ENCODE peak calls at places on chromosomes 13 and 19, in four cellular contexts. One of them, this sample, is unnamed.

GRCh38 chr13:50127017-50127725 is 111.9 kb downstream of the KCNRG start:
- DNase-seq in pancreas: peak; percentile 42
- DNase-seq in stomach: peak; percentile 50
- DNase-seq in dorsolateral prefrontal cortex: no peak
- DNase-seq in this sample: no peak

GRCh38 chr13:41960700-41961697 is at the start of gene VWA8:
- DNase-seq in pancreas: peak; percentile 85
- DNase-seq in stomach: peak; percentile 85
- DNase-seq in dorsolateral prefrontal cortex: peak; percentile 76
- DNase-seq in this sample: peak; percentile 72

GRCh38 chr19:17872251-17873001 is 681 bp downstream of the SLC5A5 start:
- DNase-seq in pancreas: no peak
- DNase-seq in stomach: no peak
- DNase-seq in dorsolateral prefrontal cortex: no peak
- DNase-seq in this sample: no peak

GRCh38 chr19:1837625-1838105 is 10.6 kb downstream of the REXO1 start:
- DNase-seq in pancreas: peak; percentile 58
- DNase-seq in stomach: peak; percentile 48
- DNase-seq in dorsolateral prefrontal cortex: no peak
- DNase-seq in this sample: peak; percentile 53

GRCh38 chr13:79485014-79485441 is 4.1 kb downstream of the NDFIP2 start:
- DNase-seq in pancreas: no peak
- DNase-seq in stomach: peak; percentile 59
- DNase-seq in dorsolateral prefrontal cortex: no peak
- DNase-seq in this sample: peak; percentile 70

GRCh38 chr13:99796175-99796819 is 175.3 kb downstream of the ZIC5 start:
- DNase-seq in pancreas: no peak
- DNase-seq in stomach: no peak
- DNase-seq in dorsolateral prefrontal cortex: no peak
- DNase-seq in this sample: peak; percentile 44

GRCh38 chr19:17260842-17261325 is 3.7 kb downstream of the USHBP1 start:
- DNase-seq in pancreas: peak; percentile 92
- DNase-seq in stomach: peak; percentile 91
- DNase-seq in dorsolateral prefrontal cortex: peak; percentile 57
- DNase-seq in this sample: peak; percentile 94

GRCh38 chr13:84607614-84608013 is 725.3 kb upstream of the SLITRK1 start:
- DNase-seq in pancreas: no peak
- DNase-seq in stomach: no peak
- DNase-seq in dorsolateral prefrontal cortex: no peak
- DNase-seq in this sample: peak; percentile 17

GRCh38 chr19:33125929-33126388 is 6.0 kb upstream of the WDR88 start:
- DNase-seq in pancreas: peak; percentile 37
- DNase-seq in stomach: peak; percentile 54
- DNase-seq in dorsolateral prefrontal cortex: peak; percentile 46
- DNase-seq in this sample: peak; percentile 75

GRCh38 chr13:39874331-39875055 is 219.0 kb downstream of the COG6 start:
- DNase-seq in pancreas: no peak
- DNase-seq in stomach: no peak
- DNase-seq in dorsolateral prefrontal cortex: no peak
- DNase-seq in this sample: no peak

GRCh38 chr13:39877134-39877533 is 221.7 kb downstream of the COG6 start:
- DNase-seq in pancreas: no peak
- DNase-seq in stomach: no peak
- DNase-seq in dorsolateral prefrontal cortex: no peak
- DNase-seq in this sample: no peak

GRCh38 chr13:39875583-39875982 is 220.1 kb downstream of the COG6 start:
- DNase-seq in pancreas: no peak
- DNase-seq in stomach: no peak
- DNase-seq in dorsolateral prefrontal cortex: no peak
- DNase-seq in this sample: no peak

GRCh38 chr13:39876258-39876657 is 220.8 kb downstream of the COG6 start:
- DNase-seq in pancreas: no peak
- DNase-seq in stomach: no peak
- DNase-seq in dorsolateral prefrontal cortex: no peak
- DNase-seq in this sample: peak; percentile 32

GRCh38 chr13:39875111-39875510 is 219.6 kb downstream of the COG6 start:
- DNase-seq in pancreas: no peak
- DNase-seq in stomach: no peak
- DNase-seq in dorsolateral prefrontal cortex: no peak
- DNase-seq in this sample: no peak
- H3K27ac ChIP-seq in pancreas: no peak overlapping the region
- H3K27ac ChIP-seq in stomach: no peak overlapping the region
- H3K27ac ChIP-seq in dorsolateral prefrontal cortex: no peak overlapping the region
- H3K27ac ChIP-seq in this sample: no peak overlapping the region

GRCh38 chr13:24381539-24382265 is 72.3 kb downstream of the C1QTNF9 start:
- DNase-seq in pancreas: no peak
- DNase-seq in stomach: no peak
- DNase-seq in dorsolateral prefrontal cortex: no peak
- DNase-seq in this sample: no peak
- TF ChIP-seq CTCF in pancreas: no peak
- TF ChIP-seq CTCF in stomach: no peak
- TF ChIP-seq CTCF in dorsolateral prefrontal cortex: no peak
- TF ChIP-seq CTCF in this sample: no peak

DNA sequence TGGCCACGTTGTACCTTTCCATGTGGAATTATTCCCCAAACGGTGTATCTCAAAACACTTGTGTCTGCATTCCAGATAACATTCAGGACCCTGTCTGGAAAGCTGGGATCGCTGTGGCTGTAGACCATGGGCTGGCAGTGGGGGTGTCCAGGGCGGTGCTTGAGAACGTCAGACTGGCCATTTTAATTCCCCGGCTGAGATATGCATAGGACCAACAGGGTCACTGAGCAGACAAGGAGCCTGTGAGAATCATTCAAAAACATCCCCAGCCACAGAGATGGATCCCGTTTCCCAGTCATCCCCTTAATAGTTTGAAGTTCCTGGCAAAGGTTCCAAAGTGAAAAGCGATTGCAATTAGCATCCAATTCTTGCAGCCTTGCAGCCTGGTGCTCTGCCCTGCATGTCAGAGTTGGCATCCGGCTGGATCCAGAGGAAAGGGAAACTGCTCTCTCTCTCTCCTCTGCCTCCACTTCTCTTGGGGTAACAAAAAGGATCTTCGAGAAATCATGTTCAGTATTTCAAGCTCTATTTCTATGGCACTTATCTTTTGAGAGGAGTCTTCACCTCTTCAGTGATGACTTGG is 41.6 kb downstream of the IFT88 start:
- DNase-seq in pancreas: no peak
- DNase-seq in stomach: no peak
- DNase-seq in dorsolateral prefrontal cortex: no peak
- DNase-seq in this sample: no peak
- H3K27ac ChIP-seq in pancreas: no peak overlapping the region
- H3K27ac ChIP-seq in stomach: no peak overlapping the region
- H3K27ac ChIP-seq in dorsolateral prefrontal cortex: peak overlapping the region; percentile 82
- H3K27ac ChIP-seq in this sample: no peak overlapping the region

GRCh38 chr13:53204598-53204997 is 176.0 kb downstream of the OLFM4 start:
- DNase-seq in pancreas: no peak
- DNase-seq in stomach: no peak
- DNase-seq in dorsolateral prefrontal cortex: no peak
- DNase-seq in this sample: no peak

GRCh38 chr13:53200498-53201453 is 172.2 kb downstream of the OLFM4 start:
- DNase-seq in pancreas: peak; percentile 76
- DNase-seq in stomach: peak; percentile 33
- DNase-seq in dorsolateral prefrontal cortex: no peak
- DNase-seq in this sample: peak; percentile 20

GRCh38 chr13:53198699-53199098 is 170.1 kb downstream of the OLFM4 start:
- DNase-seq in pancreas: no peak
- DNase-seq in stomach: no peak
- DNase-seq in dorsolateral prefrontal cortex: no peak
- DNase-seq in this sample: no peak

GRCh38 chr13:53200075-53200474 is 171.5 kb downstream of the OLFM4 start:
- DNase-seq in pancreas: no peak
- DNase-seq in stomach: no peak
- DNase-seq in dorsolateral prefrontal cortex: no peak
- DNase-seq in this sample: no peak

GRCh38 chr13:53201454-53202225 is 173.0 kb downstream of the OLFM4 start:
- DNase-seq in pancreas: peak; percentile 26
- DNase-seq in stomach: no peak
- DNase-seq in dorsolateral prefrontal cortex: peak; percentile 34
- DNase-seq in this sample: peak; percentile 9
- TF ChIP-seq CTCF in pancreas: peak; percentile 7
- TF ChIP-seq CTCF in stomach: peak; percentile 8
- TF ChIP-seq CTCF in dorsolateral prefrontal cortex: peak; percentile 32
- TF ChIP-seq CTCF in this sample: peak; percentile 25

GRCh38 chr13:30696278-30697176 is 38.8 kb upstream of the ALOX5AP start:
- DNase-seq in pancreas: no peak
- DNase-seq in stomach: no peak
- DNase-seq in dorsolateral prefrontal cortex: no peak
- DNase-seq in this sample: no peak
- H3K27ac ChIP-seq in pancreas: no peak overlapping the region
- H3K27ac ChIP-seq in stomach: no peak overlapping the region
- H3K27ac ChIP-seq in dorsolateral prefrontal cortex: no peak overlapping the region
- H3K27ac ChIP-seq in this sample: peak overlapping the region; percentile 44

DNA sequence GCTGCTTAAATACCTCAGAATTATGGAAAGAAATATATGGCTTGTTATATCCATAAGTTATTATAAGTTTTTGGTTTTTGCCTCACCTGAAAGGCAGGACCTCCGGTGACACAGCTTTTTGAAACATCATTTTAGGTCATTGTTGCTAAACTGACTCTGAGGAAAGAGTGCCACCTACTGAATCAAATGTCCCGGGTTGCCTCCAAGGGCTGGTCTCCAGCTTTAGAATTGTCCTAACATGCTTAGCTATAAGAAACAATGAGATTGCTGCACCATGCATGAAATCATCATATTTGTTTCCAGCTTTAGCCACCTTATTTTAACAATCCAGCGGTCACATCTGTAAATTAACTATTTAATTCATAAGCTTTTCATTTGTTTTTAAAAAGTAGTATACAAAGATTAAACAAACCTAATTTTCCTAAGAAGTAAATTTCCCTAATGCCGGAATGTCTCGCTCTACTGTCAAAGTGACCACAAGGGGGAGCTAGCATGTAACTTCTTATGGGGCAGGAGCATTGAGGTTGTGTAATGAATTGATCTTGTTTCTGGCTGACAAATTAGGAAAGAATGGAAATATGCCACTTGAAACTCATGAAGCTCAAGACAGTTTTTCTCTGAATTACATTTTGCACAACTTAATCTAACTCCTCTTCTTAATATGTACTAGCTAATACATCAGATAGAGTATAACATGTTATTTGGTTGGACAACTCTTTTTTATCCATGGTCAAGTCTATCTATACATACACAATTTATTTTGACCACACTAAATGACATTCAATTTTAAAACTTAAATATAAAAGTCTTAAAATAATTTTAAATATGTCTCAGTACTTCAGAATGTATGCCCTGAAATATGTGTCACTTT is 6.7 kb upstream of the PCDH17 start:
- DNase-seq in pancreas: no peak
- DNase-seq in stomach: no peak
- DNase-seq in dorsolateral prefrontal cortex: no peak
- DNase-seq in this sample: peak; percentile 25
- TF ChIP-seq CTCF in pancreas: peak; percentile 46
- TF ChIP-seq CTCF in stomach: peak; percentile 58
- TF ChIP-seq CTCF in dorsolateral prefrontal cortex: peak; percentile 92
- TF ChIP-seq CTCF in this sample: peak; percentile 86

DNA sequence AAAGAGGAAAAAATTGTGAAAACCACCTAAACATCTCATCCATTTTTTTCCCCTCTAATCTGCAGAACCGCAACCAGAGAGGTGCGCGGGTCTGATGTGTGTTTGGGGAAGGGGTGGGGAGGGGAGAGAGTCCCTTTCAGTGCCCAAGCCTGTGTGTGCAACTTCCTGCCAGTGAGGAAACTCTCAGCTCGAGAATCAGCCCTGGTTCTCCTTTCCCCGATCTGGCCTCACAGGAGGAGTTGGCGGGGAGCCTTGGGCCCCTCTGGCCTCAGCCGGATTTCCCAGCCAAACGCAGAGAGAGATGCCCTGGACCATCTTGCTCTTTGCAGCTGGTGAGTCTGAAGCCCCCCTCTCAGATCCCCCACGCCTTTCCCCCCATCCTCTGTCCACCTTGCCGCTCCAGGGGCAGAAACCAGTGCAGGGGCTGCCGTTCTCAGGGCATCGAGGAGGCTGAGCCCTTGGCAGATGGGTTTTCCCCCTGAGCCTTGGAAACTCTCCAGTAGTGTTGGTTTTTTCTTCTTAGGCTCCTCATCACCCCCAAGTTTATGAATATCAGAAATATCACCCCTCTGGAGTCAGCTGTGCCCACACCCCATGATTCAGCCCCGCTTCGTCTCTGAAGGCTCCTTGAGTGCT is at the start of gene C19orf38:
- DNase-seq in pancreas: no peak
- DNase-seq in stomach: no peak
- DNase-seq in dorsolateral prefrontal cortex: no peak
- DNase-seq in this sample: no peak
- H3K27ac ChIP-seq in pancreas: no peak within 1 kb of the TSS
- H3K27ac ChIP-seq in stomach: no peak within 1 kb of the TSS
- H3K27ac ChIP-seq in dorsolateral prefrontal cortex: no peak within 1 kb of the TSS
- H3K27ac ChIP-seq in this sample: no peak within 1 kb of the TSS

GRCh38 chr13:93881418-93881817 is 598.1 kb downstream of the DCT start:
- DNase-seq in pancreas: no peak
- DNase-seq in stomach: no peak
- DNase-seq in dorsolateral prefrontal cortex: no peak
- DNase-seq in this sample: no peak
- TF ChIP-seq CTCF in pancreas: no peak
- TF ChIP-seq CTCF in stomach: no peak
- TF ChIP-seq CTCF in dorsolateral prefrontal cortex: no peak
- TF ChIP-seq CTCF in this sample: no peak